ENCODE peak calls at places on chromosomes 16 and 17, in six cellular contexts. Z is fibroblast of lung, J is choroid plexus epithelial cell, W is BJ, A is gastrocnemius medialis, K is pancreas. B is an unnamed sample.
A peak's percentile ranks its signal among the peaks of the same experiment; 100 is the strongest.

GRCh38 chr17:76199466-76199865 is 40.8 kb downstream of the RNF157 start:
- DNase-seq in J (no peak), A (no peak), W (no peak), Z (no peak), K (no peak), B (no peak)

GRCh38 chr16:54407596-54407995 is 121.0 kb upstream of the IRX3 start:
- DNase-seq in Z (peak; percentile 50), K (no peak), A (no peak), W (peak; percentile 26), J (peak; percentile 62), B (no peak)

GRCh38 chr17:3815925-3816324 is 14.9 kb upstream of the ITGAE start:
- DNase-seq in A (no peak), W (no peak), J (no peak), K (no peak), Z (no peak), B (no peak)

GRCh38 chr16:81710596-81710995 is 68.5 kb upstream of the PLCG2 start:
- DNase-seq in J (no peak), Z (no peak), A (no peak), K (no peak), W (no peak), B (peak; percentile 54)

GRCh38 chr17:19723967-19724366 is 7.6 kb upstream of the SLC47A2 start:
- DNase-seq in W (no peak), J (no peak), K (no peak), A (no peak), Z (no peak), B (no peak)

GRCh38 chr16:4415538-4416199 is 727 bp downstream of the CORO7 start:
- DNase-seq in J (no peak), W (no peak), K (no peak), A (no peak), Z (no peak), B (peak; percentile 90)

GRCh38 chr17:57508706-57509105 is 236.4 kb downstream of the CCDC182 start:
- DNase-seq in J (no peak), W (no peak), Z (no peak), K (no peak), A (no peak), B (no peak)

GRCh38 chr17:6666557-6666956 is 15.0 kb downstream of the C17orf100 start:
- DNase-seq in K (no peak), Z (no peak), J (no peak), W (no peak), A (no peak), B (no peak)

GRCh38 chr16:4908854-4909401 is 28.0 kb downstream of the PPL start:
- DNase-seq in K (no peak), W (no peak), Z (no peak), J (no peak), A (no peak), B (no peak)

GRCh38 chr16:11059588-11059987 is 115.2 kb downstream of the CLEC16A start:
- DNase-seq in K (no peak), J (no peak), Z (no peak), W (no peak), A (no peak), B (no peak)

GRCh38 chr16:84754353-84754856 is 54.6 kb downstream of the USP10 start:
- DNase-seq in W (peak; percentile 41), Z (peak; percentile 96), J (peak; percentile 96), A (peak; percentile 64), K (peak; percentile 63), B (peak; percentile 96)

GRCh38 chr17:81977211-81978091 is at the start of gene ASPSCR1:
- DNase-seq in J (peak; percentile 95), W (peak; percentile 26), A (peak; percentile 87), Z (peak; percentile 91), K (peak; percentile 89), B (peak; percentile 90)

GRCh38 chr17:81980752-81981239 is 3.4 kb downstream of the ASPSCR1 start:
- DNase-seq in Z (no peak), A (no peak), K (no peak), J (no peak), W (no peak), B (no peak)

GRCh38 chr17:81980122-81980521 is 2.7 kb downstream of the ASPSCR1 start:
- DNase-seq in A (no peak), W (no peak), J (no peak), K (no peak), Z (no peak), B (no peak)

GRCh38 chr17:81976332-81977210 is 858 bp upstream of the ASPSCR1 start:
- DNase-seq in W (no peak), Z (no peak), A (peak; percentile 66), J (no peak), K (peak; percentile 75), B (peak; percentile 49)

DNA sequence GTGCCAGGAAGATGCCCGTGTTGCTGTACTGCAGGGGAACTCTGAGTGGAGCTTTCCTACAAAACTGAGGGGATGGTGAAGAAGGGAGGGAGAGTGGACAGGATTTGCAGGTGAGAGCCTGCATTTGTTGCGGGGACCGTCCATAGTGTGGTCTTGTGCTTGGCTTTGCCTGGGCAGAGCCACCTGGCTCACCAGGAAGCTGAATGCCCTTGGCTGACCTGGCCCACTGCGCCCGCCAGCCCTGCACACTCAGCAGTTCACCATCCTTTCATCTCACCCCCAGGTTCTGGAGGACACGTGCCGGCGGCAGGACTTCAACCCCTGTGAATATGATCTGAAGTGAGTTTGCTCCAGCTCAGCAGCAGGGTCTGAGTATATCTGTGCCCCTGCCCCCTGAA is 1.5 kb downstream of the ASPSCR1 start:
- DNase-seq in A (peak; percentile 48), Z (no peak), J (no peak), K (no peak), W (no peak), B (no peak)
- H3K4me3 ChIP-seq in A (peak overlapping the region; percentile 84), Z (no peak overlapping the region), J (no peak overlapping the region), K (no peak overlapping the region), W (no peak overlapping the region), B (no peak overlapping the region)

DNA sequence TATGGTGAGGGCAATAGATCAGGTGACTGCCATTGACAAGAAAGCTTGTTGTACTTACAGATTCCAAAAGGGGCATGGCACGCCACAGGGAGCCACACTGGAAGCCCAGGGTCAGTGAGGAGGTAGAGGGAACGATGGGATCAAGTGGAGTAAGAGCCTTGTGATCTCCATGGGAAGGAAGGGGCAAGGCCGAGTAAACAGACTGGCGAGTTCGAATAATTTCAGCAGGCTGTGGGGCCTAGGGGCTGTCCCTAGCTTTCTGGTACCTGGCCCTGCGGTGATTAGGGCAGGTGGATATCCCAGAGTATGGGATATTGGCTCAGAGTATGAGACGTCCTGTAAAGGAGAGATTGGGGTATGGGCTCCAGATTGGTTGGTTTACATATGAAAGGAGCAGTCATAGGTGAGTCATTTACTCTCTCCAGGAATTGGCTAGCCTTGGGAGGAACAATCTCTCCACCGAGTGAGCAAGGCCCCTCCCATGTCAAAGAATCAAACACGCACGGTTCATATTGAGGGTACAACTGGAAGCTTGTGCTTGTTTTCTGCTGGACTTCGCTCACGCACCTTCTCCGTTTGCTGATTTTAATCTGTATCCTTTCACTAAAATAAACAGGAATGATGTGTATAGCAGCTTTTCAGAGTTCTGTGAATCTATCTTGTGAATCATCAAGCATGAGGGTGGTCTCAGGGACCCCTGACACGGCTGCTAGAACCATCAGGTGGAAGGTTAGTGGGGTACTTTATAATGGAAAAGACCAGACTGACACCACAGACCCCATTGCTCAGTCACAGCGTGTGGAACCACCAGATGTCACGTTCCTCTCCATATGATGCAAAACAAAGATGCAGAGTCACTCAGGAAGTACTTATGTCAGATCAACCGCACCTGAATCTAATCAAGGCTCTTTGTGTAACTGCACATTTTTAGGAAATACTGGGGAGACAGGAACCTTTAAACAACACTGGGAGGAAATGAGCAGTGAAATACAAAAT is 27.9 kb downstream of the GABARAPL2 start:
- DNase-seq in K (no peak), W (peak; percentile 32), A (no peak), J (peak; percentile 66), Z (peak; percentile 9), B (peak; percentile 28)
- H3K4me3 ChIP-seq in K (no peak overlapping the region), W (no peak overlapping the region), A (no peak overlapping the region), J (no peak overlapping the region), Z (no peak overlapping the region), B (no peak overlapping the region)

GRCh38 chr17:9022553-9023388 is 1.5 kb downstream of the NTN1 start:
- DNase-seq in Z (peak; percentile 11), J (peak; percentile 14), W (no peak), A (no peak), K (no peak), B (no peak)

GRCh38 chr17:9021985-9022552 is 759 bp downstream of the NTN1 start:
- DNase-seq in J (peak; percentile 30), A (no peak), Z (peak; percentile 15), W (no peak), K (no peak), B (no peak)

GRCh38 chr17:9020096-9020823 is 1.1 kb upstream of the NTN1 start:
- DNase-seq in W (no peak), Z (no peak), J (no peak), K (no peak), A (no peak), B (peak; percentile 28)

GRCh38 chr17:9020824-9021157 is 519 bp upstream of the NTN1 start:
- DNase-seq in A (no peak), W (no peak), K (no peak), J (no peak), Z (no peak), B (no peak)

DNA sequence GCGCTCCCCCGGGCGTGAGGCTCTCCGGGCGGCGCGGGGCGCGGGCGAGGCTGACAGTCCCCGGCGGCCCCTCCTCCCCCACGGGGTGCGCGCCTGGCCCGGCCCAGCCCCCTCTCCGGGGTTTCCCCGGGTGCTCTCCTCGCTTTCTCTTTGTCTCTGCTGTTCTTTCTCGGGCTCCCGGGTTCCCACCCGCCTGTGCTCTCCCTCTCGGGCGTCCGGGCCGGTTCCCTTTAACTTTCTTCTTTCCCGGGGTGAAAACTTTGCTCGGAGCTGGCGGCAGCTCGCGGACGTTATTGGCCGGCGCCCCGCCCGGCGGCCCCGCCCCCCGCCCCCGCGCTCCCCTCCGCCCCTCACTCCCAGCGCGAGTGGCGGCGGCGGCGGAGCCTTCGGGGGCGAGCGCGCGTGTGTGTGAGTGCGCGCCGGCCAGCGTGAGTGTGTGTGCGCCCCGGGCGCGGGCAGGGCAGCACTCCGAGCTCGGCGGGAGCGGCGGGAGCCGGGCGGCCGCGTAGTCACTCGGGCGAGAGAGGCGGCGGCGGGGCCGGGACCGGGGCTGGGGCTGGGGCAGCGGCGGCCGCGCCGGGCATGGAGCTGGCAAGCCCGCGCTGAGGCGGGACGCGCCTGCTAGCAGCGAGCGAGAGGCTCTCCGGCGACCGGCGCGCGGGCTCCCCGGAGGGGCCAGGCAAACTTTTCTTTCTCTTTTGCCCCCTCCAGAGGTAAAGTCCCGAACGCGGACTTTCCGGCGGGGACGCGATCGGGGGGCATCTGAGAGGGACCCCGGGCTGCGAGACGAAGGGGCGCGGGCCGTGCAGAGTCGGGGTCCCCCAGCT is at the start of gene NTN1:
- DNase-seq in J (peak; percentile 23), A (no peak), K (peak; percentile 57), Z (peak; percentile 11), W (no peak), B (peak; percentile 46)
- H3K4me3 ChIP-seq in J (peak within 1 kb of the TSS; percentile 48), A (peak within 1 kb of the TSS; percentile 54), K (peak within 1 kb of the TSS; percentile 63), Z (no peak within 1 kb of the TSS), W (peak within 1 kb of the TSS; percentile 40), B (no peak within 1 kb of the TSS)

DNA sequence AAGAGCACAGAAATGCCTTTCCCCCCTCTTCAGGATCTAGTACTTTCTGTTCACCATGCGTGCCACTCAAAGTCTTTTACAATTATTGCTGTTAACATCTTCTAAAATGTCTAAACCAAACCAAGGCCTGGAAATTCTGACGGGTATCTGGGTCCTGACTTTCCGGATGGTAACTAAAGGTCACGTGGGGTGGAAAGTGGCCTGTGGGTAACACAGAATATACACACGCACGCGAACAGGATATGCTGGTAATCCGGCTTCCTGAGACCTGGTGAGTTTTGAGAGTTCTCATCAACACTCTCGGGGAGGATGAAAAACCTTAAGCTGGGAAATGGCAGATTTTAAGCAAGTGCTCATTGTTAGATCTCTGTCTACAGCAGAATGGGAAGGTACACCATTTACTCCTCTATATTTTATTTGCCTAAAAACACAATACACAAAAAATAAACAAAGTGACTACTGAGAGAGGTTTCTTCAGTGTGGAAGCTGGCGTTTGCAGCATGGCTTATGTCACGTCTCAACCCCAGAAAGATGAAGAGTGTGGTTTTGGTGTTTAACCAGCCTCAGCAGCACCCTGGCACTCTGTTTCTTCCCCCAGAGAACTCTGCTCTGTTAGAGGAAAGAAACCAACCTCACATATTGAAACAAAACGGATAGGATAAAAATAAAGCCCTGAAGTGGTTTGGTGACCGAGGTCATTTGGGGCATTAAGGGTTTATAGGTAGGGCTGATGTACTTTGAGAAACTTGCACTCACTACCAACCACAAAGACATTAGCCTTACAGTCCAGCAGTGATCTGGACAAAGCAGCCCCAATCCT is 37.3 kb downstream of the SMG6 start:
- DNase-seq in W (no peak), A (no peak), K (no peak), J (no peak), Z (no peak), B (no peak)
- H3K4me3 ChIP-seq in W (no peak overlapping the region), A (no peak overlapping the region), K (no peak overlapping the region), J (no peak overlapping the region), Z (no peak overlapping the region), B (no peak overlapping the region)

B was measured in NB4.